ENCODE peak calls at places on chromosome 14, in four cellular contexts. H is psoas muscle, W is PC-3, M is iPS DF 6.9. U is an unnamed sample.
A peak's percentile ranks its signal among the peaks of the same experiment; 100 is the strongest.

GRCh38 chr14:73739899-73740685 is 25.9 kb upstream of the PNMA1 start:
- DNase-seq in W (no peak), H (peak; percentile 63), M (no peak), U (no peak)

GRCh38 chr14:35351897-35352273 is 52.7 kb downstream of the NFKBIA start:
- DNase-seq in M (no peak), W (no peak), H (peak; percentile 18), U (no peak)

GRCh38 chr14:53525608-53526007 is 372.5 kb upstream of the DDHD1 start:
- DNase-seq in M (no peak), H (no peak), W (no peak), U (no peak)

GRCh38 chr14:88234442-88234841 is 88.6 kb downstream of the KCNK10 start:
- DNase-seq in W (no peak), H (no peak), M (no peak), U (no peak)

GRCh38 chr14:55976219-55976618 is 142.0 kb upstream of the PELI2 start:
- DNase-seq in H (no peak), M (no peak), W (peak; percentile 37), U (no peak)

GRCh38 chr14:89479802-89480201 is 62.8 kb upstream of the FOXN3 start:
- DNase-seq in W (no peak), H (no peak), M (no peak), U (no peak)

GRCh38 chr14:68655021-68655811 is 137.7 kb downstream of the ZFP36L1 start:
- DNase-seq in H (no peak), W (no peak), M (no peak), U (no peak)

GRCh38 chr14:34423445-34423844 is 38.6 kb downstream of the SPTSSA start:
- DNase-seq in W (no peak), H (no peak), M (no peak), U (no peak)

GRCh38 chr14:100535287-100536131 is 51.7 kb downstream of the BEGAIN start:
- DNase-seq in W (no peak), M (no peak), H (no peak), U (no peak)

GRCh38 chr14:96170961-96171592 is 33.6 kb upstream of the BDKRB2 start:
- DNase-seq in H (no peak), W (no peak), M (no peak), U (no peak)

GRCh38 chr14:72416892-72417291 is 477.0 kb downstream of the DPF3 start:
- DNase-seq in H (no peak), M (no peak), W (peak; percentile 47), U (no peak)

DNA sequence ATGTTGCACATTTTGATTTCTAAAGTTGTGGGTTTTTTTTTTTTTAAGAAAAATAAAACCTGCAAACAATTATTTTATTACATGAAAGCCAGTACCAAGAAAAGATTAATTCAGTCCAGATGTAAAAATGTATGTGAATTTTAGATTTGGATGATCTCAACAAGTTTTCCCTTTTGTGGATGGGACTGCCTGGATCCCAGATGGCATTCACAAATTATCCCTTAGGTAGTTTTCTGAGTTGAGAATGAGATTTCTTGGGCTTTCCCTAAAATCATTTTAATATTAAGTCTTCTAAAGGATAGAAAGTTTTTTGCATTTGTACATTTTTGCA is 2.8 kb downstream of the FRMD6 start:
- DNase-seq in M (no peak), W (no peak), H (no peak), U (no peak)
- H3K27ac ChIP-seq in M (no peak overlapping the region), W (no peak overlapping the region), H (no peak overlapping the region), U (no peak overlapping the region)

DNA sequence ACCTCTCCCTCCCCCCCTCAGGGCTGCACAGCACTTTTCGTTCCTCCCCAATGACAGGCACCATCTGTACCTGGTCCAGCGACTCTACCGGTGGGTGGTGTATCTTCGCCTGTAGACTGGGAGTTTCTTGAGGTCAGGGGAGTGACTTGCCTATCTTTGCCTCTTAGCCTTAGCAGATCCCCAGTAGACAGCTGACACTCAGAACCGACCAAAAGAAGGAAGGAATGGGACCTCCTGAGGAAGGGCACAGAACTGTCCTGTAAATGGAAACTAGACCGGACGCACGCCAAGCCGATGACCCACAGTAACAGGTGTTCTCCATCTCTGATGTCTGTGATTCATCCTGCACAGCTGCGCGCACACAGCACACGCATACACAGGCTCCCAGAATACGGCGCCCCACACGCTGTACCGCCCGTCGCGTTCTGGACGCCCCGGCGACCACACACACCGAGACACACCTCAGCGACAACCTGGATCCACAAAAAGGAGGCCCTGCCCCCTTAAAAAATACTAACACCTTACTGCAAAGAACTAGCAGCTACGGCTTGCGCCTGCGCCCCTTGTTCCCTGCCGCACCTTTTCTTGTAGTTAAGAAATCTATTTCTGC is 673 bp upstream of the TTC9 start:
- DNase-seq in H (peak; percentile 86), M (no peak), W (peak; percentile 69), U (no peak)
- H3K27ac ChIP-seq in H (peak overlapping the region; percentile 56), M (no peak overlapping the region), W (no peak overlapping the region), U (no peak overlapping the region)

DNA sequence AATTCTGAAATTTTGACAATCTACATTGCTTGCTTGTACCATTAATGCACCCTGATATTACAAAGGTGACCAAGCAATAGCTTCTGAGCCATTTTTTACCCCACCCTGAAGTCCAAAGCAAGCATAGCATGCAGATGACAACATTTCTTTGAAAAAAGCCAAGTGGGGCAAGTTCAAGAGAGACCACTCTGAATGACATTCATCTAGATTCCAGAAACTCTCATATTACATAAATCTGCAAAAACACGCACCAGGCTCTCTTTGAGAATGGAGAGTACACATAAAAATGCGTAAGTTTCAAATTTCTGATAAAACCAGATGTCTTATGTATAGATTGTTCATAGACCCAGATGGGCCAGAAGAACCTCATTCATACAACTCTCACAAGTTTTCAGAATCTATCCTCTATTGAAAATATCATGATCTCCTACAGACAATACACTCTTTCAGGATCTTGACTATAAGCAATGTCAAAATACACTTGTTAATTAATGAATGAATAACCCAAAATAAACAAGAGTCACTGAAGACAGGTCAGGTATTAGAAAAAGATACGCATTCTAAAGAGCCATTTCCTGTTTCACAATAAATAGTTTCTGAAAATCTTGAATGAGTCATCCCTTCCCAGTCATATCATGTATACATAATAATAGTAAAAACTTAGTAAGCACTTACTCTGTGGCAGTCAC is 72.2 kb downstream of the PPP2R5E start:
- DNase-seq in H (no peak), M (no peak), W (peak; percentile 96), U (no peak)
- H3K27ac ChIP-seq in H (peak overlapping the region; percentile 51), M (no peak overlapping the region), W (peak overlapping the region; percentile 89), U (no peak overlapping the region)

GRCh38 chr14:79568566-79568965 is 642.7 kb downstream of the DIO2 start:
- DNase-seq in W (no peak), M (no peak), H (no peak), U (no peak)

GRCh38 chr14:79573486-79573885 is 637.8 kb downstream of the DIO2 start:
- DNase-seq in H (no peak), W (no peak), M (no peak), U (no peak)

GRCh38 chr14:79570648-79571047 is 640.7 kb downstream of the DIO2 start:
- DNase-seq in M (no peak), W (no peak), H (no peak), U (no peak)

GRCh38 chr14:79575032-79575431 is 636.3 kb downstream of the DIO2 start:
- DNase-seq in M (no peak), H (no peak), W (no peak), U (no peak)

DNA sequence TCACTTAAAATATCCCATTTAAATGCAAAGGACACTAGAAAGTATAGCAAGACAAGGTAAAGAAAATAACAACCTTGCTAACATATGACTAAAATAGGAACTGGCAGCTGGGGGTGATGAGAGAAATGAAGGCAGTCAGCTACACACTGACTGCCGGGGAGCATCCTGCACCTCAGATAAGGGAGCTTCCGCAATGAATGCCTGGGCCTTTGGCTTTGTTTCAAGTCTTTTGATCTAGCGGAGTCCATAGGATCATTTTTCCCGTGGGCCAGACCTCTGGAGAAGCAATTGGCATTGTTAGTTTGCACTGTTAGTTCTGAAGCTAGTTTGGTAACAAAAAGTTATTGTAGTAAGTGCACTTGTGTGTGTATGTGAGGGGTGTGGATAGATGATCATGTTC is 639.9 kb downstream of the DIO2 start:
- DNase-seq in M (no peak), W (no peak), H (no peak), U (no peak)
- H3K27ac ChIP-seq in M (no peak overlapping the region), W (no peak overlapping the region), H (no peak overlapping the region), U (no peak overlapping the region)

GRCh38 chr14:104729835-104730181 is 5.8 kb downstream of the ADSS1 start:
- DNase-seq in W (no peak), M (no peak), H (peak; percentile 74), U (no peak)

GRCh38 chr14:104731925-104732294 is 7.9 kb downstream of the ADSS1 start:
- DNase-seq in M (no peak), W (no peak), H (no peak), U (no peak)

GRCh38 chr14:104732355-104732804 is 8.4 kb downstream of the ADSS1 start:
- DNase-seq in W (no peak), M (no peak), H (peak; percentile 97), U (peak; percentile 90)

GRCh38 chr14:104730504-104730903 is 6.5 kb downstream of the ADSS1 start:
- DNase-seq in H (no peak), W (no peak), M (no peak), U (no peak)

DNA sequence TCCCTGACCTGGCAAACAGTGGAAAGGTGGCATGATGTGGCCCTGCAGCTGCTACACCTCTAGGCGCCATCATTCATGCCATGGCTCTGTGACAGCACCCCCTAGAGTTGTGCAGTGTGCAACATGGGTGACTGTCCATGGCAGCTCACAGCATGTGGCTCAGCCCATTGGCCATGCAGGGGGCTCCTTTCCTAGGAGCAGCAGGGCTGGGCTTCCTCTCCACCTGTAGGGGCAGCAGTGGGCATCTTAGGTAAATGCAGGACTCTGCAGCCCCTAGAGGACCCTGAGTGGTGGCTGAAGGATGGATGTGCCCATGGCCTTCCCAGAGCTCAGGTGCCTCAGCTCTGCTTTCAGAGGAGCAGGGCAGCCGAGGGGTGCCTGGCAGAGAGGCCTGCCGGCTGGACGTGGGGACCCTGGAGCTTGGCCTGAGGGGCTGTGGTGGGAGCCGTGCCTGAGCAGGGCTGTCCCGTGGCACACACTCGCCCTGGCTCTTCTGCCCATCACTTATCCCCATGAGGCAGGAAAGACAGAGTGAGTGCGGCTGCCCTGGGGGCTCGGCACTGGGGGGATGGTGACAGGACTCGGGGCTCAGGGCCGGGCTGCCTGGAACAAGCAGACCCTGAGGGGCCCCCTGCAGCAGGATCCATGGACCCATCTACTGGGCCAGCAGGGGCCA is 7.4 kb downstream of the ADSS1 start:
- DNase-seq in M (no peak), W (peak; percentile 48), H (no peak), U (no peak)
- H3K27ac ChIP-seq in M (no peak overlapping the region), W (no peak overlapping the region), H (peak overlapping the region; percentile 96), U (peak overlapping the region; percentile 89)

GRCh38 chr14:91899777-91900176 is 32.4 kb upstream of the TC2N start:
- DNase-seq in W (no peak), M (no peak), H (no peak), U (no peak)

GRCh38 chr14:91896419-91896818 is 29.1 kb upstream of the TC2N start:
- DNase-seq in W (no peak), H (no peak), M (no peak), U (no peak)

GRCh38 chr14:91897121-91897701 is 29.9 kb upstream of the TC2N start:
- DNase-seq in W (peak; percentile 24), M (peak; percentile 25), H (peak; percentile 62), U (peak; percentile 55)

GRCh38 chr14:91899213-91899612 is 31.9 kb upstream of the TC2N start:
- DNase-seq in H (no peak), M (no peak), W (peak; percentile 68), U (no peak)

GRCh38 chr14:91898256-91898843 is 31.0 kb upstream of the TC2N start:
- DNase-seq in W (no peak), M (no peak), H (no peak), U (no peak)
- H3K27ac ChIP-seq in W (no peak overlapping the region), M (no peak overlapping the region), H (no peak overlapping the region), U (peak overlapping the region; percentile 22)

U was measured in heart left ventricle.